ENCODE peak calls at places on chromosomes 3 and 15, in four cellular contexts. N, T, Y and W are unnamed samples.

GRCh38 chr3:179146911-179147570 is 1.1 kb upstream of the PIK3CA start:
- DNase-seq in N (peak), T (peak), Y (no peak), W (peak)

GRCh38 chr3:132756108-132756650 is 34.0 kb upstream of the NPHP3 start:
- DNase-seq in N (no peak), T (no peak), Y (no peak), W (no peak)

GRCh38 chr3:130707914-130708601 is 38.6 kb downstream of the PIK3R4 start:
- DNase-seq in N (no peak), T (no peak), Y (no peak), W (no peak)

GRCh38 chr15:29569533-29570092 is 252.7 kb downstream of the TJP1 start:
- DNase-seq in N (no peak), T (no peak), Y (no peak), W (peak)

GRCh38 chr3:187398955-187399354 is 30.8 kb downstream of the RTP4 start:
- DNase-seq in N (no peak), T (no peak), Y (no peak), W (no peak)

GRCh38 chr3:58679974-58680656 is 13.5 kb upstream of the FAM3D start:
- DNase-seq in N (no peak), T (no peak), Y (no peak), W (no peak)

GRCh38 chr3:191502583-191502982 is 41.6 kb downstream of the PYDC2 start:
- DNase-seq in N (no peak), T (no peak), Y (no peak), W (peak)

GRCh38 chr3:124032881-124033359 is 41.0 kb upstream of the ROPN1 start:
- DNase-seq in N (peak), T (peak), Y (no peak), W (peak)

GRCh38 chr15:65394936-65395335 is 17.1 kb upstream of the IGDCC3 start:
- DNase-seq in N (no peak), T (no peak), Y (no peak), W (no peak)

GRCh38 chr3:143847787-143848631 is at the start of gene SLC9A9:
- DNase-seq in N (peak), T (peak), Y (peak), W (no peak)

GRCh38 chr15:50055333-50056278 is 63.4 kb downstream of the ATP8B4 start:
- DNase-seq in N (no peak), T (peak), Y (no peak), W (no peak)

GRCh38 chr3:191235331-191236314 is 36.6 kb downstream of the OSTN start:
- DNase-seq in N (peak), T (peak), Y (no peak), W (peak)

GRCh38 chr15:100918690-100919480 is at the start of gene LRRK1:
- DNase-seq in N (peak), T (no peak), Y (no peak), W (peak)

GRCh38 chr3:141124715-141125114 is 73.6 kb downstream of the SPSB4 start:
- DNase-seq in N (no peak), T (no peak), Y (no peak), W (no peak)

GRCh38 chr3:120855665-120856437 is 52.2 kb upstream of the STXBP5L start:
- DNase-seq in N (no peak), T (peak), Y (no peak), W (peak)

GRCh38 chr3:158809642-158810041 is 7.8 kb downstream of the MFSD1 start:
- DNase-seq in N (no peak), T (no peak), Y (no peak), W (peak)

GRCh38 chr15:35618260-35619188 is 72.6 kb upstream of the DPH6 start:
- DNase-seq in N (no peak), T (no peak), Y (no peak), W (no peak)